ENCODE peak calls at places on chromosomes 3 and 15, in four cellular contexts. L, D, B and K are unnamed samples.

GRCh38 chr3:194715022-194715800 is 29.5 kb downstream of the FAM43A start:
- DNase-seq in L (peak), D (peak), B (no peak), K (no peak)

GRCh38 chr15:99707481-99708270 is 25.6 kb downstream of the LYSMD4 start:
- DNase-seq in L (peak), D (peak), B (no peak), K (no peak)

GRCh38 chr15:80710635-80711553 is 15.8 kb downstream of the ABHD17C start:
- DNase-seq in L (no peak), D (no peak), B (no peak), K (peak)

GRCh38 chr3:114880078-114880477 is 267.0 kb downstream of the ZBTB20 start:
- DNase-seq in L (no peak), D (no peak), B (no peak), K (no peak)

GRCh38 chr3:191314109-191314728 is 15.0 kb upstream of the CCDC50 start:
- DNase-seq in L (no peak), D (peak), B (no peak), K (no peak)

GRCh38 chr15:100940785-100941379 is 21.7 kb downstream of the LRRK1 start:
- DNase-seq in L (no peak), D (no peak), B (peak), K (peak)

GRCh38 chr3:150210461-150211110 is 197.5 kb upstream of the TSC22D2 start:
- DNase-seq in L (no peak), D (no peak), B (no peak), K (no peak)

GRCh38 chr15:73786518-73786917 is 33.4 kb upstream of the INSYN1 start:
- DNase-seq in L (no peak), D (no peak), B (no peak), K (no peak)

GRCh38 chr3:117719316-117719926 is 1009.8 kb downstream of the TUSC7 start:
- DNase-seq in L (peak), D (peak), B (no peak), K (peak)

GRCh38 chr3:151091685-151092352 is 6.4 kb downstream of the MED12L start:
- DNase-seq in L (no peak), D (no peak), B (no peak), K (no peak)

GRCh38 chr15:75069301-75069925 is 46.0 kb downstream of the PPCDC start:
- DNase-seq in L (no peak), D (no peak), B (peak), K (peak)

GRCh38 chr3:192816274-192816853 is 89.0 kb upstream of the FGF12 start:
- DNase-seq in L (peak), D (peak), B (no peak), K (no peak)

GRCh38 chr15:74855857-74856256 is 12.9 kb upstream of the ULK3 start:
- DNase-seq in L (no peak), D (no peak), B (no peak), K (no peak)

GRCh38 chr3:24137958-24138875 is 193.1 kb downstream of the NR1D2 start:
- DNase-seq in L (peak), D (no peak), B (no peak), K (no peak)

GRCh38 chr3:194574639-194575483 is 58.4 kb downstream of the TMEM44 start:
- DNase-seq in L (peak), D (no peak), B (no peak), K (no peak)

GRCh38 chr3:77467702-77468407 is 428.0 kb downstream of the ROBO2 start:
- DNase-seq in L (no peak), D (no peak), B (no peak), K (no peak)

GRCh38 chr3:39146083-39146501 is 7.3 kb downstream of the CSRNP1 start:
- DNase-seq in L (no peak), D (no peak), B (no peak), K (peak)

GRCh38 chr15:34813446-34814190 is 18.3 kb upstream of the ACTC1 start:
- DNase-seq in L (no peak), D (no peak), B (no peak), K (no peak)

GRCh38 chr3:144403040-144403457 is 431.4 kb downstream of the DIPK2A start:
- DNase-seq in L (no peak), D (no peak), B (no peak), K (no peak)

GRCh38 chr3:181709537-181710279 is 2.0 kb upstream of the SOX2 start:
- DNase-seq in L (peak), D (peak), B (peak), K (no peak)

GRCh38 chr3:195081242-195081963 is 189.6 kb downstream of the XXYLT1 start:
- DNase-seq in L (no peak), D (peak), B (no peak), K (no peak)

GRCh38 chr3:42700366-42701288 is 2.0 kb downstream of the HHATL start:
- DNase-seq in L (no peak), D (no peak), B (no peak), K (peak)

GRCh38 chr3:42699511-42699971 is 3.1 kb downstream of the HHATL start:
- DNase-seq in L (no peak), D (no peak), B (no peak), K (peak)

GRCh38 chr3:42702066-42702951 is at the start of gene HHATL:
- DNase-seq in L (no peak), D (no peak), B (no peak), K (peak)

GRCh38 chr3:42702982-42703694 is 540 bp upstream of the HHATL start:
- DNase-seq in L (no peak), D (no peak), B (no peak), K (peak)

DNA sequence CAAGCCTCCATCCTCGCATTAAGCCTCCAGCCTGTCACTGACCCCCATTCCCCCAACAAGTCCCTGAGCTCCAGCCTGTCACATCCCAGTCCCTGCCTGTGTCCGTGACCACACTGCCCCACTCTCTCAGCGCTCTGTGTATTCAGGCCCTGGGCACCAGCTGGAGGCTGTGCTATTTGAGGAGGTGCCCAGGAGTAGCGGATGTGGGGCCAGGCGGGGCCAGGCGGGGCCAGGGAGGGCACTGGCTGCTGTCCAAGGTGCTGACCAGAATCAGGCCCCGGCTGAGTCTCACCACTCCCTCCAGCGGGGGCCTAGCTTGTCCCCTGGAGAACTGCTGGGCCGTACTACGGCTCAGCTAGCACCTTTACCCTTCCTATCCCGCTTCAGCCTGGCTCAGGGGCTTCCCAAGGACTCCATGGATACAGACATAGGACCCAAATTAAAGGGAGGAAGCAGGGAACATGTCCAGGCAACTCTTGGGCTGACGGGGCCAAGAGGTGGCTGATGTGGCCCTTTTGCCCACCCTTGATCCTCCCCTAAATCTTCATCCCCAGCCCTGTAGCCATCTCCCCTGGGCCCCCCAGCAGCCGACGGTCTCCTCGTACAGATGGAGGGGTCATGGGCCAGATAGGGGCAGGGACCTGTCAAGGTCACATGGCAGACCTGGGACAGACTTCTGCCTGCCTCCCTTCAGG is 1.1 kb downstream of the HHATL start:
- DNase-seq in L (peak), D (peak), B (no peak), K (peak)
- TF ChIP-seq CTCF in L (no peak), D (no peak), B (no peak), K (no peak)

GRCh38 chr3:52040600-52040999 is 15.8 kb downstream of the DUSP7 start:
- DNase-seq in L (no peak), D (no peak), B (no peak), K (no peak)

GRCh38 chr3:52039846-52040245 is 16.5 kb downstream of the DUSP7 start:
- DNase-seq in L (no peak), D (no peak), B (no peak), K (no peak)

GRCh38 chr3:52043750-52044149 is 12.6 kb downstream of the DUSP7 start:
- DNase-seq in L (no peak), D (no peak), B (no peak), K (no peak)

GRCh38 chr3:52039426-52039825 is 16.9 kb downstream of the DUSP7 start:
- DNase-seq in L (no peak), D (no peak), B (no peak), K (no peak)

DNA sequence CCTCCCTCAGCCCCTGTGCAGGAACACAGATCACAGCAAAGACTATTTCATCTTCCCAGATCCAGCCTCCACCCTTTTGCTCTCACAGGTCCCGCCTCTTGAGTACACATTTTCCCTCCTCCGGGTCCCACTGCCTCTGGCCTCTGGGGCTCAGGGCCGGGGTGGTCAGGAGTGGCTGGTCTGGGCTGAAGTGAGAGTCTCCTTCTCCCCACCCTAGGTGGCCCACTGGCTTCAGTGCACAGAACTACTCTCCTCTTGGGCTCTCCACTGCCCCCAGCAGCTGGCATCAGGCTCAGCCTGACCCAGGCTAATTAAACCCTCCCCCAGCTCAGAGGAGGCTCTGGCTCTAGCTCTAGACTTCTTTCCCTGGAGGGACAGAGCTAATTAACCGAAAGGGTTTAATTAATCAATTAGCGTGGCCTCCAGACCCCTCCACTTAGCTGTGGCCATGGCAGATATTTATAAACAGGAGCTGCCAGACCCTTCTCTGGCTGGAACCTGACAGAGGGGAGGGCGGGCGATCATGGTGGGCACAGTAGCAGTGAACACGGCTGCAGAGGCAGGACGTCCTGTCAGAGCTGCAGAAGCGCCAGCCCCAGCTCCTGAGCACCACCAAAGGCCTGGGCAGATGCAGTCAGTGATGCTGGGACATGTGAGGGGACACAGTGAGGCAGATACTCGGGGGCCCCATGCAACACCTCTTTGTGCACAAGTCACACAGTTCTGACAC is 15.1 kb downstream of the DUSP7 start:
- DNase-seq in L (no peak), D (no peak), B (no peak), K (no peak)
- TF ChIP-seq CTCF in L (no peak), D (peak), B (no peak), K (no peak)

GRCh38 chr3:197554562-197555280 is 1.0 kb downstream of the BDH1 start:
- DNase-seq in L (peak), D (peak), B (peak), K (peak)
- TF ChIP-seq CTCF in L (peak), D (peak), B (peak), K (peak)

DNA sequence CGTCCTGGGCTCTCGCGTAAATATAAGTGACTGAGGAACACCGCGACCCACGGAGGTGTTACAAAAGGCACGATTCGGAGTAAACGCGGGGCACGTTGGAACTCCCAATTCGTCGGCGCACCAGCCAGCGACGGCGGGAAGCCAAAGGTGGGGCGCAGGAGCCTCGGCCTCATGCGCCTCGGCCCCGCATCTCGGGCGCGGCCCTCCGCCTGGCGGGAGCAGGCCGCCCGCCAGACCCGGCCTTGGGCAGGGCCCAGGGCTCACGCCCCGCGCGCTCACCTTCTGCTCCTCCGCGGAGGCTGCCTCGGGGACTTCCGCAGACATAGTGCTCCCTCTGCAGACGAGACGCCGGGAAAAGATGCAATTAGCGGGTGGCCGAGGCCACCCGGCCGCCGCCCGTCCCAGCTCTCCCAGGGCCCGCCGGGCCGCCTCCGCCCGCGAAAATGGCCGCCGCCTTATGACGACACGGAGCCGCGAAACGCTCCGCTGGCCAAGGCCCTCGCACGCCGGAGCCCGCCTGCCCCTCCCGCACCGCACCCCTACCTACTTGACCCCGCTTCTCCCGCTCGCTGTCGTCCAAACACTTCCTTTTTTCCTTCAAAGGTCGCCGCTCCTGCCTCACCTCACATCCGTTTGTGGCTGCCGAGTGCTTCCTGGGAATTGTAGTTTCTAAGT is at the start of gene ARPP19:
- DNase-seq in L (peak), D (peak), B (peak), K (peak)
- TF ChIP-seq CTCF in L (no peak), D (no peak), B (no peak), K (peak)

GRCh38 chr3:126959921-126960603 is 22.9 kb upstream of the PLXNA1 start:
- DNase-seq in L (peak), D (peak), B (no peak), K (no peak)
- TF ChIP-seq CTCF in L (no peak), D (peak), B (no peak), K (no peak)